ENCODE peak calls at places on chromosomes 7 and 10, in four cellular contexts. T, F, M and Y are unnamed samples.

GRCh38 chr7:142868188-142868811 is 13.4 kb downstream of the EPHB6 start:
- DNase-seq in M (no peak), F (no peak), T (no peak), Y (no peak)

GRCh38 chr7:158356454-158356853 is 231.2 kb downstream of the PTPRN2 start:
- DNase-seq in T (no peak), F (no peak), M (no peak), Y (no peak)

GRCh38 chr7:125563964-125564529 is 634.4 kb upstream of the POT1 start:
- DNase-seq in M (no peak), F (no peak), T (peak; percentile 30), Y (no peak)

GRCh38 chr7:19290936-19291335 is 145.7 kb upstream of the FERD3L start:
- DNase-seq in T (no peak), F (no peak), M (no peak), Y (no peak)

GRCh38 chr10:36342781-36343180 is 700.7 kb upstream of the FZD8 start:
- DNase-seq in M (no peak), F (no peak), T (no peak), Y (no peak)

GRCh38 chr7:142298009-142298408 is 40.2 kb upstream of the PRSS58 start:
- DNase-seq in F (no peak), T (peak; percentile 88), M (peak; percentile 30), Y (no peak)

GRCh38 chr10:47370015-47370767 is 13.9 kb downstream of the ZNF488 start:
- DNase-seq in M (no peak), T (no peak), F (no peak), Y (no peak)

GRCh38 chr10:99456207-99456606 is 25.8 kb upstream of the GOT1 start:
- DNase-seq in F (no peak), M (peak; percentile 75), T (no peak), Y (no peak)

GRCh38 chr7:99407849-99408346 is 499 bp downstream of the PDAP1 start:
- DNase-seq in F (peak; percentile 40), T (peak; percentile 41), M (peak; percentile 59), Y (peak; percentile 32)

GRCh38 chr7:110157631-110158362 is 933.1 kb upstream of the LRRN3 start:
- DNase-seq in M (peak; percentile 38), T (peak; percentile 4), F (no peak), Y (no peak)

GRCh38 chr7:539731-540411 is 20.2 kb upstream of the PDGFA start:
- DNase-seq in M (peak; percentile 92), F (no peak), T (no peak), Y (peak; percentile 28)

GRCh38 chr7:99372275-99373085 is 2.0 kb upstream of the ARPC1B start:
- DNase-seq in F (no peak), T (peak; percentile 39), M (peak; percentile 42), Y (peak; percentile 42)

GRCh38 chr10:28054211-28054888 is 55.5 kb upstream of the ODAD2 start:
- DNase-seq in F (peak; percentile 89), M (peak; percentile 72), T (no peak), Y (no peak)

GRCh38 chr10:28838908-28839307 is 161.6 kb downstream of the BAMBI start:
- DNase-seq in M (peak; percentile 18), F (no peak), T (no peak), Y (no peak)

GRCh38 chr7:91089382-91089963 is 174.8 kb upstream of the FZD1 start:
- DNase-seq in T (peak; percentile 57), F (no peak), M (peak; percentile 40), Y (no peak)
- TF ChIP-seq CTCF in T (peak; percentile 62), F (peak; percentile 71), M (peak; percentile 48), Y (peak; percentile 81)

GRCh38 chr7:150402671-150403321 is 23.7 kb downstream of the ZNF775 start:
- DNase-seq in M (no peak), F (no peak), T (no peak), Y (no peak)

GRCh38 chr7:150403376-150404171 is 24.4 kb downstream of the ZNF775 start:
- DNase-seq in T (no peak), M (no peak), F (no peak), Y (no peak)

GRCh38 chr7:150404785-150405583 is 25.9 kb downstream of the ZNF775 start:
- DNase-seq in F (peak; percentile 75), M (peak; percentile 46), T (peak; percentile 93), Y (peak; percentile 90)

GRCh38 chr7:150405584-150406310 is 26.6 kb downstream of the ZNF775 start:
- DNase-seq in T (peak; percentile 78), F (no peak), M (no peak), Y (peak; percentile 57)

GRCh38 chr7:150404172-150404784 is 25.1 kb downstream of the ZNF775 start:
- DNase-seq in T (no peak), M (no peak), F (no peak), Y (no peak)
- TF ChIP-seq CTCF in T (no peak), M (no peak), F (no peak), Y (no peak)

GRCh38 chr10:7755103-7755502 is 32.7 kb downstream of the KIN start:
- DNase-seq in T (no peak), F (no peak), M (no peak), Y (no peak)

GRCh38 chr10:7752251-7752650 is 35.5 kb downstream of the KIN start:
- DNase-seq in T (no peak), M (no peak), F (no peak), Y (no peak)

GRCh38 chr10:7756360-7756992 is 31.3 kb downstream of the KIN start:
- DNase-seq in M (peak; percentile 42), T (peak; percentile 53), F (no peak), Y (no peak)
- TF ChIP-seq CTCF in M (peak; percentile 68), T (peak; percentile 74), F (peak; percentile 46), Y (peak; percentile 23)

GRCh38 chr7:1755783-1756626 is 85.9 kb downstream of the ELFN1 start:
- DNase-seq in F (no peak), M (no peak), T (no peak), Y (no peak)

GRCh38 chr7:1758859-1759521 is 88.9 kb downstream of the ELFN1 start:
- DNase-seq in F (no peak), T (no peak), M (no peak), Y (no peak)

GRCh38 chr7:1761097-1761496 is 91.0 kb downstream of the ELFN1 start:
- DNase-seq in M (no peak), F (no peak), T (no peak), Y (no peak)

GRCh38 chr7:1757601-1758000 is 87.5 kb downstream of the ELFN1 start:
- DNase-seq in F (no peak), M (no peak), T (no peak), Y (no peak)

GRCh38 chr7:1758417-1758858 is 88.4 kb downstream of the ELFN1 start:
- DNase-seq in F (no peak), T (peak; percentile 59), M (peak; percentile 18), Y (no peak)
- TF ChIP-seq CTCF in F (peak; percentile 34), T (peak; percentile 67), M (peak; percentile 28), Y (peak; percentile 19)

GRCh38 chr10:14773551-14774213 is 1.0 kb downstream of the FAM107B start:
- DNase-seq in F (no peak), T (no peak), M (no peak), Y (no peak)
- TF ChIP-seq CTCF in F (no peak), T (no peak), M (no peak), Y (peak; percentile 10)

GRCh38 chr7:56033671-56034432 is 17.4 kb downstream of the PSPH start:
- DNase-seq in T (peak; percentile 92), M (peak; percentile 75), F (no peak), Y (peak; percentile 88)
- TF ChIP-seq CTCF in T (no peak), M (peak; percentile 55), F (peak; percentile 43), Y (peak; percentile 23)

GRCh38 chr10:110753462-110753861 is 109.3 kb downstream of the RBM20 start:
- DNase-seq in M (no peak), F (no peak), T (peak; percentile 42), Y (no peak)
- TF ChIP-seq CTCF in M (no peak), F (no peak), T (no peak), Y (no peak)

GRCh38 chr7:106284516-106285050 is at the start of gene NAMPT:
- DNase-seq in T (peak; percentile 63), M (no peak), F (no peak), Y (peak; percentile 79)

GRCh38 chr7:106282374-106282773 is 2.4 kb downstream of the NAMPT start:
- DNase-seq in M (no peak), F (no peak), T (no peak), Y (no peak)

GRCh38 chr7:106283831-106284515 is 810 bp downstream of the NAMPT start:
- DNase-seq in F (no peak), M (peak; percentile 38), T (peak; percentile 44), Y (peak; percentile 58)

GRCh38 chr7:106282852-106283251 is 1.9 kb downstream of the NAMPT start:
- DNase-seq in F (no peak), T (no peak), M (no peak), Y (no peak)

DNA sequence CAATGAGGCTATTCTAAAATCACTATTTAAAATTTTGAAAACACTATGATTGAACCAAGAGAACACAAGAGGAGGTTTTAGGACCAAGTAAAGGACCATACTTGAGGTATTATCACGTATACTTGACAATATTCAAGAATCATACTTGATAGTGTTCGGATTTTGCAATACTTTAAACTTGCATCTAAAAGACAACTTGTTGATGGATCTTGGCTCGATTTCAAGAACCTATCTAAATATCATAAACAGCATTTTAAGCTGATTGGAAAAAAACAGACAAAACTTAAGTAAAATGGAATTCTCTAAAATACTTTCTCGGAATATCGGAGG is 1.3 kb downstream of the NAMPT start:
- DNase-seq in F (no peak), M (no peak), T (no peak), Y (no peak)
- TF ChIP-seq CTCF in F (no peak), M (no peak), T (no peak), Y (no peak)

DNA sequence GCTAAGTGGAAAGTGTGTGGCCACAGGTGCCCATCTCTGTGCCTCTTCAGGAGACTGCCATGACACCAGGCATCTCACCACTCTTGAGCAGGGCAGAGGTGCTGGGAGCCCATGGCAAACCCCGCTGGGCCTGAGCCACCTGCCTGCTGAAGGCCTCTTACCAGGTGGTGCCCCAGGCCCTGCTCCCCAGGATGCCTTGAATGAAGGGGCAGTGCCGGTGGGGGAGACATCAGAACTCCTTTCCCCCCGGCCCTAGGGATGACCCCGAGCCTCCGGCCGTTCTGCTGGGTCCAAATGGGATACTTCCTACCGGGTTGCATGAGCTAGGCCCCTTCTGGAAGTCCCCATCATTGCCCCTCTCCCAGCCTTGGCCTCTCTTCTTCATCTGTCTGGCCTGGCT is 37.6 kb downstream of the UNC5B start:
- DNase-seq in M (no peak), T (no peak), F (no peak), Y (no peak)
- TF ChIP-seq CTCF in M (no peak), T (no peak), F (no peak), Y (no peak)